ENCODE peak calls at places on chromosome 6, in seven cellular contexts. O, L, X, Z, U, H and F are unnamed samples.

GRCh38 chr6:3707751-3708412 is 43.6 kb downstream of the PXDC1 start:
- DNase-seq in O (no peak), U (no peak), Z (no peak), X (no peak), H (no peak), L (no peak), F (no peak)

GRCh38 chr6:89925826-89926225 is 31.6 kb downstream of the GJA10 start:
- DNase-seq in O (no peak), X (no peak), Z (no peak), U (no peak), L (no peak), H (no peak), F (no peak)

GRCh38 chr6:150813319-150813992 is 52.0 kb upstream of the MTHFD1L start:
- DNase-seq in Z (no peak), U (no peak), X (peak), H (no peak), O (no peak), L (no peak), F (no peak)

GRCh38 chr6:130655586-130655985 is 171.6 kb upstream of the SMLR1 start:
- DNase-seq in O (no peak), X (no peak), Z (no peak), L (no peak), U (no peak), H (peak), F (no peak)

GRCh38 chr6:16409531-16410441 is 171.4 kb downstream of the GMPR start:
- DNase-seq in U (peak), Z (peak), O (peak), L (peak), H (peak), X (peak), F (peak)

GRCh38 chr6:166910601-166911000 is 45.7 kb downstream of the RNASET2 start:
- DNase-seq in Z (no peak), O (no peak), H (no peak), X (peak), U (no peak), L (no peak), F (no peak)

GRCh38 chr6:114075777-114076176 is 104.8 kb upstream of the HDAC2 start:
- DNase-seq in U (no peak), O (no peak), Z (no peak), H (no peak), X (no peak), L (no peak), F (no peak)

GRCh38 chr6:101716387-101716786 is 322.9 kb downstream of the GRIK2 start:
- DNase-seq in U (no peak), O (no peak), H (no peak), X (no peak), L (no peak), Z (no peak), F (no peak)

GRCh38 chr6:49606696-49607390 is 29.8 kb downstream of the RHAG start:
- DNase-seq in H (peak), O (peak), X (peak), Z (peak), L (peak), U (no peak), F (peak)

GRCh38 chr6:74368746-74369145 is 672.7 kb downstream of the CD109 start:
- DNase-seq in Z (no peak), X (no peak), L (no peak), O (no peak), U (no peak), H (no peak), F (no peak)

GRCh38 chr6:132614554-132614953 is 9.5 kb downstream of the TAAR2 start:
- DNase-seq in U (no peak), H (no peak), O (no peak), X (no peak), Z (no peak), L (no peak), F (no peak)

GRCh38 chr6:167464177-167464576 is 139.3 kb downstream of the TTLL2 start:
- DNase-seq in L (no peak), O (no peak), H (no peak), Z (no peak), U (no peak), X (no peak), F (no peak)

GRCh38 chr6:30885999-30886896 is 1.9 kb downstream of the DDR1 start:
- DNase-seq in L (peak), U (no peak), Z (peak), H (peak), X (peak), O (peak), F (peak)

GRCh38 chr6:25883991-25884390 is 9.9 kb upstream of the SLC17A3 start:
- DNase-seq in L (no peak), H (peak), Z (peak), U (no peak), X (no peak), O (no peak), F (no peak)

GRCh38 chr6:149499066-149499465 is 14.3 kb upstream of the ZC3H12D start:
- DNase-seq in O (no peak), Z (peak), H (peak), L (no peak), X (no peak), U (no peak), F (no peak)

GRCh38 chr6:41682966-41683459 is 44.7 kb downstream of the MDFI start:
- DNase-seq in L (no peak), Z (no peak), H (no peak), X (peak), O (no peak), U (no peak), F (no peak)

GRCh38 chr6:41470341-41471063 is 75.7 kb upstream of the FOXP4 start:
- DNase-seq in O (no peak), H (no peak), Z (no peak), U (no peak), X (peak), L (no peak), F (no peak)

GRCh38 chr6:117487831-117488230 is 5.4 kb downstream of the DCBLD1 start:
- DNase-seq in U (no peak), Z (peak), H (peak), L (no peak), X (no peak), O (no peak), F (no peak)

GRCh38 chr6:36978687-36979086 is 7.3 kb downstream of the MTCH1 start:
- DNase-seq in O (no peak), X (no peak), H (no peak), L (no peak), U (no peak), Z (no peak), F (no peak)

GRCh38 chr6:43766964-43767461 is 3.0 kb upstream of the VEGFA start:
- DNase-seq in H (no peak), L (no peak), Z (no peak), O (no peak), U (no peak), X (no peak), F (peak)

GRCh38 chr6:132464538-132465256 is 48.2 kb downstream of the STX7 start:
- DNase-seq in O (no peak), Z (no peak), L (no peak), U (no peak), X (no peak), H (no peak), F (no peak)